ENCODE peak calls at places on chromosomes 5 and 9, in nine cellular contexts. S, E, B, T, O, I, C, L and A are unnamed samples.
A peak's percentile ranks its signal among the peaks of the same experiment; 100 is the strongest.

GRCh38 chr5:14039576-14039975 is 95.1 kb upstream of the DNAH5 start:
- DNase-seq in I (no peak), L (no peak), O (peak; percentile 82), C (no peak), E (peak; percentile 29), S (no peak), B (no peak), T (no peak), A (no peak)

GRCh38 chr5:168529361-168530234 is 493 bp downstream of the FBLL1 start:
- DNase-seq in O (peak; percentile 25), C (peak; percentile 7), E (no peak), I (no peak), B (no peak), L (no peak), T (no peak), S (no peak), A (no peak)

GRCh38 chr9:73118898-73119554 is 32.6 kb upstream of the ANXA1 start:
- DNase-seq in T (no peak), I (no peak), E (peak; percentile 75), B (no peak), C (no peak), O (peak; percentile 84), L (no peak), S (no peak), A (no peak)

GRCh38 chr5:109322694-109323093 is 87.1 kb downstream of the PJA2 start:
- DNase-seq in C (no peak), S (no peak), I (no peak), E (no peak), O (no peak), T (no peak), B (no peak), L (no peak), A (no peak)

GRCh38 chr5:40052812-40053211 is 626.9 kb upstream of the PTGER4 start:
- DNase-seq in C (no peak), L (no peak), E (no peak), T (no peak), O (no peak), B (no peak), S (no peak), I (no peak), A (no peak)

GRCh38 chr5:44935262-44935661 is 126.5 kb downstream of the MRPS30 start:
- DNase-seq in E (no peak), B (no peak), I (no peak), T (no peak), C (no peak), O (no peak), S (no peak), L (no peak), A (no peak)

GRCh38 chr5:170427672-170428236 is 38.6 kb upstream of the KCNMB1 start:
- DNase-seq in O (no peak), C (no peak), S (peak; percentile 15), T (no peak), L (no peak), I (no peak), E (peak; percentile 10), B (no peak), A (no peak)

GRCh38 chr5:103466494-103466893 is 96.1 kb downstream of the NUDT12 start:
- DNase-seq in S (no peak), E (peak; percentile 88), T (no peak), I (no peak), C (no peak), O (peak; percentile 55), B (no peak), L (no peak), A (no peak)

GRCh38 chr9:95952471-95952870 is 77.0 kb downstream of the ERCC6L2 start:
- DNase-seq in T (no peak), B (no peak), I (no peak), O (no peak), C (no peak), L (no peak), S (no peak), E (no peak), A (no peak)

GRCh38 chr9:114007991-114008666 is 70.0 kb downstream of the AMBP start:
- DNase-seq in L (no peak), O (no peak), C (no peak), E (no peak), S (no peak), B (no peak), I (no peak), T (no peak), A (no peak)

GRCh38 chr9:87109851-87110250 is 162.5 kb upstream of the GAS1 start:
- DNase-seq in E (peak; percentile 53), C (no peak), I (no peak), S (no peak), O (peak; percentile 43), L (no peak), T (no peak), B (no peak), A (no peak)

GRCh38 chr5:96079075-96079474 is 117.4 kb upstream of the ELL2 start:
- DNase-seq in L (no peak), T (no peak), O (peak; percentile 96), S (no peak), I (no peak), B (no peak), C (peak; percentile 63), E (peak; percentile 90), A (no peak)

GRCh38 chr5:10227396-10227795 is 22.3 kb downstream of the ATPSCKMT start:
- DNase-seq in S (no peak), C (no peak), I (no peak), B (no peak), E (peak; percentile 20), O (peak; percentile 71), L (no peak), T (no peak), A (no peak)

GRCh38 chr5:134132372-134133212 is 18.1 kb downstream of the TCF7 start:
- DNase-seq in S (no peak), C (peak; percentile 95), L (no peak), B (no peak), E (no peak), I (peak; percentile 84), T (peak; percentile 88), O (no peak), A (peak; percentile 91)

GRCh38 chr9:113737414-113738271 is 138.5 kb upstream of the ZNF618 start:
- DNase-seq in T (peak; percentile 15), E (peak; percentile 75), S (peak; percentile 48), L (no peak), I (no peak), O (peak; percentile 43), B (peak; percentile 65), C (peak; percentile 58), A (no peak)

GRCh38 chr9:83062011-83062652 is 810 bp downstream of the RASEF start:
- DNase-seq in L (no peak), O (peak; percentile 62), B (peak; percentile 70), I (no peak), E (no peak), C (no peak), S (no peak), T (no peak), A (no peak)

GRCh38 chr5:56190500-56190899 is 42.6 kb downstream of the ANKRD55 start:
- DNase-seq in O (peak; percentile 75), I (no peak), L (no peak), B (no peak), E (peak; percentile 94), S (no peak), T (peak; percentile 61), C (peak; percentile 44), A (peak; percentile 36)

GRCh38 chr9:98521141-98521540 is 187.6 kb downstream of the GABBR2 start:
- DNase-seq in E (peak; percentile 79), S (no peak), O (peak; percentile 90), T (no peak), B (no peak), I (no peak), L (no peak), C (no peak), A (no peak)

GRCh38 chr5:171201285-171201684 is 107.8 kb upstream of the TLX3 start:
- DNase-seq in C (no peak), T (no peak), B (peak; percentile 76), E (no peak), S (no peak), L (no peak), O (no peak), I (no peak), A (no peak)

GRCh38 chr9:111902396-111903147 is 6.0 kb downstream of the UGCG start:
- DNase-seq in S (no peak), T (no peak), O (peak; percentile 84), L (no peak), B (no peak), C (no peak), E (peak; percentile 61), I (no peak), A (no peak)